ENCODE peak calls at places on chromosomes 3 and 15, in nine cellular contexts. G is hippocampal formation; R is RWPE2; N is fibroblast of villous mesenchyme; V is effector CD4-positive, alpha-beta T cell; H is Daoy; X is mucosa of descending colon; Q is activated CD8-positive, alpha-beta memory T cell treated with anti-CD3 and anti-CD28 coated beads, Interleukin-2, amount 10 ng/mL, durations not matched to agents 7 days and 5 days; M is activated CD4-positive, alpha-beta memory T cell treated with anti-CD3 and anti-CD28 coated beads for 36 hours. L is an unnamed sample.
A peak's percentile ranks its signal among the peaks of the same experiment; 100 is the strongest.

GRCh38 chr3:51708216-51708845 is 1.5 kb downstream of the GRM2 start:
- DNase-seq in M (peak; percentile 7), G (no peak), V (peak; percentile 0), N (no peak), H (no peak), X (no peak), R (peak; percentile 8), Q (no peak), L (no peak)

GRCh38 chr3:139104062-139104461 is 59.4 kb upstream of the PRR23C start:
- DNase-seq in R (no peak), Q (no peak), X (no peak), H (no peak), N (no peak), V (no peak), M (no peak), G (no peak), L (no peak)

GRCh38 chr3:178482981-178483380 is 53.3 kb upstream of the KCNMB2 start:
- DNase-seq in N (no peak), V (no peak), R (no peak), H (peak; percentile 33), X (no peak), M (no peak), Q (no peak), G (no peak), L (no peak)

GRCh38 chr3:120214161-120214560 is 70.9 kb downstream of the GPR156 start:
- DNase-seq in H (no peak), G (no peak), R (no peak), N (no peak), M (no peak), V (no peak), Q (no peak), X (no peak), L (no peak)

GRCh38 chr3:124763206-124763605 is 33.0 kb downstream of the UMPS start:
- DNase-seq in N (no peak), V (no peak), M (no peak), H (no peak), R (no peak), G (no peak), X (no peak), Q (no peak), L (no peak)

GRCh38 chr15:92803852-92804609 is 96.1 kb upstream of the CHD2 start:
- DNase-seq in M (peak; percentile 94), R (peak; percentile 99), Q (peak; percentile 61), H (peak; percentile 97), G (no peak), N (peak; percentile 100), V (peak; percentile 14), X (peak; percentile 82), L (no peak)

GRCh38 chr3:152155654-152156053 is 113.1 kb upstream of the MBNL1 start:
- DNase-seq in X (no peak), V (no peak), H (no peak), M (no peak), Q (no peak), G (no peak), R (no peak), N (no peak), L (no peak)

GRCh38 chr15:70100495-70101331 is 3.0 kb upstream of the TLE3 start:
- DNase-seq in Q (peak; percentile 68), H (peak; percentile 73), M (peak; percentile 78), V (peak; percentile 58), R (no peak), X (peak; percentile 83), N (peak; percentile 87), G (no peak), L (no peak)

GRCh38 chr3:194031867-194032635 is 103.9 kb upstream of the HES1 start:
- DNase-seq in V (no peak), N (no peak), H (peak; percentile 56), R (no peak), M (no peak), X (no peak), Q (no peak), G (no peak), L (no peak)

GRCh38 chr3:9072667-9073009 is 109.4 kb upstream of the RAD18 start:
- DNase-seq in M (no peak), Q (no peak), N (no peak), R (no peak), V (no peak), G (no peak), X (no peak), H (no peak), L (no peak)

GRCh38 chr15:48865387-48866079 is 12.4 kb upstream of the EID1 start:
- DNase-seq in Q (no peak), V (no peak), X (no peak), R (no peak), G (no peak), N (peak; percentile 84), H (peak; percentile 69), M (no peak), L (no peak)

GRCh38 chr15:48358229-48358641 is 27.0 kb downstream of the DUT start:
- DNase-seq in X (no peak), N (peak; percentile 58), R (no peak), G (no peak), M (no peak), H (peak; percentile 19), V (no peak), Q (no peak), L (no peak)

GRCh38 chr3:107578091-107578490 is 55.3 kb downstream of the BBX start:
- DNase-seq in G (no peak), Q (no peak), H (no peak), R (no peak), V (no peak), M (no peak), N (no peak), X (no peak), L (no peak)

GRCh38 chr3:59064276-59064675 is 14.5 kb upstream of the CFAP20DC start:
- DNase-seq in G (no peak), H (no peak), M (no peak), N (no peak), Q (no peak), X (no peak), R (no peak), V (no peak), L (no peak)

GRCh38 chr15:86002444-86002843 is 77.2 kb upstream of the AGBL1 start:
- DNase-seq in V (no peak), N (no peak), G (no peak), Q (no peak), H (no peak), X (no peak), M (no peak), R (no peak), L (no peak)

GRCh38 chr3:123789760-123790159 is 94.4 kb downstream of the MYLK start:
- DNase-seq in V (no peak), H (peak; percentile 57), M (no peak), N (peak; percentile 96), R (no peak), X (no peak), Q (no peak), G (no peak), L (no peak)

L was measured in anterior cingulate cortex.